ENCODE peak calls at places on chromosomes 5 and 9, in four cellular contexts. K is CD8-positive, alpha-beta memory T cell; J is A549; X is lung. T is an unnamed sample.

GRCh38 chr5:87022415-87022814 is 245.3 kb upstream of the RASA1 start:
- DNase-seq in K (no peak), J (no peak), X (no peak), T (no peak)

GRCh38 chr5:122124766-122125165 is 4.6 kb upstream of the ZNF474 start:
- DNase-seq in K (no peak), J (no peak), X (no peak), T (no peak)

GRCh38 chr5:32304622-32305021 is 8.1 kb downstream of the MTMR12 start:
- DNase-seq in K (no peak), J (no peak), X (no peak), T (no peak)

GRCh38 chr9:20382460-20383071 is 239.7 kb downstream of the MLLT3 start:
- DNase-seq in K (no peak), J (no peak), X (no peak), T (no peak)

GRCh38 chr5:3006526-3006925 is 255.0 kb upstream of the IRX2 start:
- DNase-seq in K (no peak), J (no peak), X (no peak), T (no peak)

GRCh38 chr5:123155511-123155923 is 66.5 kb downstream of the PRDM6 start:
- DNase-seq in K (no peak), J (no peak), X (no peak), T (no peak)

GRCh38 chr5:82159014-82159413 is 119.1 kb downstream of the RPS23 start:
- DNase-seq in K (no peak), J (peak), X (no peak), T (no peak)

GRCh38 chr9:91954841-91955471 is 4.9 kb upstream of the ROR2 start:
- DNase-seq in K (no peak), J (peak), X (no peak), T (no peak)

GRCh38 chr5:51632794-51633193 is 249.5 kb downstream of the ISL1 start:
- DNase-seq in K (no peak), J (no peak), X (no peak), T (no peak)

GRCh38 chr5:73363911-73364730 is 84.5 kb downstream of the FOXD1 start:
- DNase-seq in K (no peak), J (no peak), X (no peak), T (no peak)

GRCh38 chr9:106700676-106701075 is 162.3 kb upstream of the ZNF462 start:
- DNase-seq in K (no peak), J (no peak), X (no peak), T (no peak)

GRCh38 chr9:86093788-86094555 is 5.4 kb downstream of the GOLM1 start:
- DNase-seq in K (no peak), J (peak), X (peak), T (no peak)

GRCh38 chr9:103397868-103398600 is 402.9 kb downstream of the CYLC2 start:
- DNase-seq in K (peak), J (peak), X (peak), T (peak)

GRCh38 chr9:136974834-136975535 is 2.3 kb upstream of the PTGDS start:
- DNase-seq in K (no peak), J (no peak), X (no peak), T (no peak)

GRCh38 chr9:13845460-13845859 is 468.5 kb downstream of the NFIB start:
- DNase-seq in K (no peak), J (no peak), X (no peak), T (no peak)

GRCh38 chr5:124030043-124030461 is 518.1 kb downstream of the CSNK1G3 start:
- DNase-seq in K (no peak), J (no peak), X (no peak), T (no peak)

GRCh38 chr9:106758911-106759310 is 104.1 kb upstream of the ZNF462 start:
- DNase-seq in K (no peak), J (no peak), X (no peak), T (no peak)

GRCh38 chr5:122316652-122317051 is 4.6 kb downstream of the SNCAIP start:
- DNase-seq in K (no peak), J (no peak), X (no peak), T (no peak)

GRCh38 chr9:68523367-68523936 is 17.2 kb downstream of the TMEM252 start:
- DNase-seq in K (no peak), J (no peak), X (no peak), T (no peak)

GRCh38 chr5:157514974-157515373 is 55.0 kb downstream of the NIPAL4 start:
- DNase-seq in K (no peak), J (no peak), X (no peak), T (no peak)

GRCh38 chr9:88953401-88954029 is 37.8 kb upstream of the S1PR3 start:
- DNase-seq in K (no peak), J (no peak), X (no peak), T (no peak)

GRCh38 chr5:61098251-61098650 is 64.0 kb downstream of the SMIM15 start:
- DNase-seq in K (no peak), J (no peak), X (no peak), T (no peak)

GRCh38 chr5:157288405-157289163 is 22.7 kb downstream of the CYFIP2 start:
- DNase-seq in K (peak), J (no peak), X (no peak), T (no peak)

GRCh38 chr9:98943682-98944129 is at the start of gene COL15A1:
- DNase-seq in K (no peak), J (no peak), X (no peak), T (no peak)

GRCh38 chr5:20305463-20305862 is 317.5 kb upstream of the CDH18 start:
- DNase-seq in K (no peak), J (no peak), X (no peak), T (no peak)
- H3K4me3 ChIP-seq in K (no peak), J (no peak), X (no peak), T (no peak)

GRCh38 chr5:145834917-145835838 is at the start of gene PRELID2:
- DNase-seq in K (no peak), J (peak), X (peak), T (peak)
- H3K4me3 ChIP-seq in K (peak), J (peak), X (peak), T (peak)

GRCh38 chr5:163658702-163659567 is 153.5 kb downstream of the MAT2B start:
- DNase-seq in K (no peak), J (no peak), X (no peak), T (no peak)
- H3K4me3 ChIP-seq in K (no peak), J (no peak), X (no peak), T (no peak)

GRCh38 chr5:136202800-136203199 is 9.8 kb upstream of the SMIM32 start:
- DNase-seq in K (no peak), J (no peak), X (no peak), T (peak)

GRCh38 chr5:136201870-136202269 is 8.9 kb upstream of the SMIM32 start:
- DNase-seq in K (no peak), J (no peak), X (no peak), T (no peak)

GRCh38 chr5:136200761-136201160 is 7.8 kb upstream of the SMIM32 start:
- DNase-seq in K (no peak), J (no peak), X (no peak), T (no peak)

GRCh38 chr5:136205061-136205702 is 12.2 kb upstream of the SMIM32 start:
- DNase-seq in K (no peak), J (no peak), X (no peak), T (no peak)

DNA sequence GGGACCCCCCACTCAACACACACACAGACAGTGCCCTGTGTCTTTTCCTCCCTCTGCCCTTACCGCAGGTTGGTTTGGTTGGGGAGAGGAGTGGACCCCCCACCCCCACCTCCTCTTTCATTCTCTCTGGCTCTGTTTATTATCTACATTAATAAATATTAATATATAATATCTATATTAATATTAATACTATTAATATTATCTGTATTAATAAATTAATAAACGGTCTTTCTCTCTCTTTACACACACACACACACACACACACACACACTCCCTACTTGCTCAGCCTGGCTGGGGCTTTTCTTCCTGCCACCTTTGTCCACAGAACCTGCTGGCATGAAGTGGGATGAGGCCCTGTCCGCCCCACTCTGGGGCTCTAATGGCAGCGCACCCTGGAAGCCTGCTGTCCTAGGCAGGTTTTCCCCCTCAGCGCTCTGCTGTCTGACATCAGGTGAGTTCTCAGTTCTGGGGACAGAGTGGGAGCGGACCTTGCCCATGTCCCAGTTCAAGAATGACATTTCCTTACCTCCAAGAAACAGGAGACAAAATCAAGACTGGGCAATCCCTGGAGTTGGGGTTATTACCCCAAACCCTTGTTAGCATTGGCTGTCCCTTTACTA is 10.5 kb upstream of the SMIM32 start:
- DNase-seq in K (no peak), J (no peak), X (no peak), T (no peak)
- H3K4me3 ChIP-seq in K (no peak), J (no peak), X (no peak), T (no peak)